ENCODE peak calls at places on chromosomes 2 and 18, in four cellular contexts. Q is neuronal stem cell, O is A549, X is esophagus squamous epithelium. U is an unnamed sample. For H3K4me1, the result is how much of the 10 kb centered on the place peaks cover.

GRCh38 chr2:76953733-76954347 is 568.3 kb downstream of the LRRTM4 start:
- DNase-seq in Q (peak), O (peak), X (no peak), U (peak)

GRCh38 chr2:80621661-80622060 is 317.1 kb upstream of the LRRTM1 start:
- DNase-seq in Q (no peak), O (no peak), X (no peak), U (no peak)

GRCh38 chr2:235669269-235669831 is 175.5 kb downstream of the AGAP1 start:
- DNase-seq in Q (peak), O (peak), X (no peak), U (peak)

GRCh38 chr2:217366996-217367395 is 507.1 kb upstream of the TNP1 start:
- DNase-seq in Q (no peak), O (peak), X (no peak), U (no peak)

GRCh38 chr2:64401501-64401880 is 52.5 kb upstream of the LGALSL start:
- DNase-seq in Q (no peak), O (no peak), X (no peak), U (no peak)

GRCh38 chr2:158973511-158973956 is 5.1 kb downstream of the TANC1 start:
- DNase-seq in Q (no peak), O (no peak), X (no peak), U (peak)

GRCh38 chr2:84858123-84858522 is 22.8 kb downstream of the TRABD2A start:
- DNase-seq in Q (no peak), O (no peak), X (no peak), U (no peak)

GRCh38 chr2:104521247-104521646 is 332.7 kb upstream of the POU3F3 start:
- DNase-seq in Q (peak), O (no peak), X (no peak), U (peak)

GRCh38 chr18:5196253-5197031 is 615 bp downstream of the AKAIN1 start:
- DNase-seq in Q (peak), O (no peak), X (no peak), U (no peak)

GRCh38 chr2:85605406-85606115 is 3.1 kb upstream of the TMEM150A start:
- DNase-seq in Q (no peak), O (no peak), X (no peak), U (peak)

GRCh38 chr2:157460384-157460837 is 16.5 kb upstream of the CYTIP start:
- DNase-seq in Q (peak), O (peak), X (no peak), U (no peak)

GRCh38 chr2:37652199-37652640 is 19.2 kb downstream of the CDC42EP3 start:
- DNase-seq in Q (no peak), O (peak), X (no peak), U (no peak)

GRCh38 chr2:237627463-237628321 is at the start of gene LRRFIP1:
- DNase-seq in Q (no peak), O (no peak), X (no peak), U (peak)

GRCh38 chr18:58398648-58399398 is 230.1 kb downstream of the ALPK2 start:
- DNase-seq in Q (no peak), O (no peak), X (no peak), U (no peak)

GRCh38 chr18:42296723-42297122 is 341.7 kb downstream of the PIK3C3 start:
- DNase-seq in Q (no peak), O (no peak), X (no peak), U (no peak)

GRCh38 chr2:237345891-237346640 is 67.9 kb downstream of the COL6A3 start:
- DNase-seq in Q (no peak), O (no peak), X (no peak), U (no peak)

GRCh38 chr2:16495812-16496211 is 169.8 kb downstream of the CYRIA start:
- DNase-seq in Q (no peak), O (no peak), X (no peak), U (no peak)

GRCh38 chr18:59996370-59996966 is 96.7 kb downstream of the PMAIP1 start:
- DNase-seq in Q (no peak), O (peak), X (no peak), U (no peak)

GRCh38 chr2:196233033-196233807 is 61.8 kb upstream of the STK17B start:
- DNase-seq in Q (no peak), O (peak), X (no peak), U (peak)

GRCh38 chr18:13028869-13029268 is 37.7 kb downstream of the CEP192 start:
- DNase-seq in Q (no peak), O (no peak), X (no peak), U (no peak)

GRCh38 chr2:199738723-199739412 is 112.1 kb downstream of the FTCDNL1 start:
- DNase-seq in Q (no peak), O (peak), X (no peak), U (no peak)

GRCh38 chr2:50051374-50051773 is 897.1 kb upstream of the FSHR start:
- DNase-seq in Q (no peak), O (no peak), X (no peak), U (no peak)

GRCh38 chr2:63865159-63865799 is 23.6 kb downstream of the UGP2 start:
- DNase-seq in Q (no peak), O (no peak), X (no peak), U (no peak)

GRCh38 chr18:57943723-57944122 is 100.3 kb upstream of the NEDD4L start:
- DNase-seq in Q (no peak), O (no peak), X (no peak), U (no peak)

GRCh38 chr2:73013941-73014340 is 57.6 kb downstream of the SFXN5 start:
- DNase-seq in Q (no peak), O (no peak), X (no peak), U (no peak)

GRCh38 chr2:28270456-28271146 is 122.1 kb upstream of the FOSL2 start:
- DNase-seq in Q (no peak), O (no peak), X (no peak), U (no peak)

GRCh38 chr2:28273751-28274150 is 118.9 kb upstream of the FOSL2 start:
- DNase-seq in Q (no peak), O (peak), X (no peak), U (no peak)

GRCh38 chr2:28269019-28269784 is 123.5 kb upstream of the FOSL2 start:
- DNase-seq in Q (no peak), O (peak), X (no peak), U (no peak)

GRCh38 chr2:28271231-28271913 is 121.3 kb upstream of the FOSL2 start:
- DNase-seq in Q (no peak), O (no peak), X (no peak), U (no peak)

GRCh38 chr2:28271914-28272240 is 120.8 kb upstream of the FOSL2 start:
- DNase-seq in Q (no peak), O (no peak), X (no peak), U (no peak)
- H3K4me1 ChIP-seq in Q (under half), O (half or more), X (under half), U (half or more)

GRCh38 chr18:8741524-8741923 is 36.2 kb downstream of the MTCL1 start:
- DNase-seq in Q (no peak), O (no peak), X (no peak), U (no peak)
- H3K4me1 ChIP-seq in Q (under half), O (under half), X (under half), U (under half)

DNA sequence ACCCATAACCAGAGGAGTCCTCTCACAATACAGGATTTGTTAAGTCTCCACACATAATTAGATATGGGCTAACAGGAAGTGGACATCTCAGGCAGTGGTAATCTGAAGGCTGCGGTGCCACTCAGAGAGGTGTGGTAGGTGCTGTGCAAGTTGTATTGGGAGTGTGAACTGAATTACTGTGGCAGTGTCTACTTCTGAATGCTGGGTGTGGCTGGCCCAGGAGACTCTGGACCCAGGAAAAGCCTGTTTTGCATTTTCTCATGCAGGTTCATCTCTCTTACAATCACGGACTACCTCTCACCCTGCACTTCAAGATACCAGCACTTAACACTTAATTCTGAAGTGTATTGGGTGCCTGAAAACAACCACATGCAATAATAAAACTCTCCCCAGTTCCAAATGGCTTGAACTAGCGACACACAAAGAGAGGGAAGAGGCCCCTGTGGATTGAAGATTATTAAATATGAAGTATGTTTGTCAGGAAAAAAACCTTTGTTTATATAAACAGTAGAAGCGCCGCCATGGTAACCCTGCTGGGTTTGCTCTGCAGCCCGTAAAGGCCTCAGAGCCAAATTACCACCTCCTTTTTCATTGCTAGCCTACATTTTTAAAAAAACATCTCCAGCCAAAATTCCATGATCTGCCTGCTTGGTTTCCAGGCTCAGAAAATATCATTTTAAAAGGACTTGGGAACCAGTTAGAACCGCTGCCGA is 77.5 kb downstream of the GFPT1 start:
- DNase-seq in Q (no peak), O (peak), X (no peak), U (no peak)
- H3K4me1 ChIP-seq in Q (under half), O (under half), X (under half), U (under half)

GRCh38 chr18:25225152-25225551 is 126.8 kb downstream of the ZNF521 start:
- DNase-seq in Q (no peak), O (no peak), X (no peak), U (no peak)

GRCh38 chr18:25228410-25228809 is 123.6 kb downstream of the ZNF521 start:
- DNase-seq in Q (no peak), O (no peak), X (no peak), U (no peak)

GRCh38 chr18:25222648-25223047 is 129.3 kb downstream of the ZNF521 start:
- DNase-seq in Q (no peak), O (no peak), X (no peak), U (no peak)

GRCh38 chr18:25223211-25223610 is 128.8 kb downstream of the ZNF521 start:
- DNase-seq in Q (no peak), O (no peak), X (no peak), U (peak)

GRCh38 chr18:25223899-25224607 is 127.9 kb downstream of the ZNF521 start:
- DNase-seq in Q (no peak), O (no peak), X (no peak), U (no peak)
- H3K4me1 ChIP-seq in Q (under half), O (under half), X (under half), U (under half)

GRCh38 chr2:75071766-75072165 is 113.3 kb downstream of the POLE4 start:
- DNase-seq in Q (no peak), O (no peak), X (no peak), U (no peak)
- H3K4me1 ChIP-seq in Q (under half), O (under half), X (under half), U (under half)

DNA sequence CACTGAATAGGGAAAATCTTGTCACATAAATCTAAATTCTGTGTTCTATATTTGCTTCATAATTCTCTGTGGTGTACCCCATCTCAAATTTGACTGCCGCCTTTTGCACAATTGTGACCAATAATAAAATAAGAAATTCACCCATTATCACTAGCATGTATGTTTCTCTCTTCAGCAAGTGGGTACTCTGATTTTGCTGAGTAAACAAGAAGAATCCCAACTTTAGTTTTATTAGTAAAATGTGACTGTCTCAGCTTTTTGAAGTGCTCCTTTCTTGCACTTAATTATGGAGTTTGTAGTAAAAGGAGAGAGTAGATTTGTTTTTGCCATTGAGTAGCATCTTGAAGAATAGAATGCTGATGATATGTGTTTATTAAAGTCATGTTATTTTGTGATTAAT is 16.1 kb downstream of the ITPRID2 start:
- DNase-seq in Q (no peak), O (no peak), X (no peak), U (no peak)
- H3K4me1 ChIP-seq in Q (under half), O (under half), X (under half), U (under half)

GRCh38 chr2:149464396-149464795 is 123.2 kb downstream of the MMADHC start:
- DNase-seq in Q (no peak), O (no peak), X (no peak), U (no peak)

GRCh38 chr2:149456285-149456684 is 125.9 kb downstream of the LYPD6 start:
- DNase-seq in Q (no peak), O (no peak), X (no peak), U (no peak)

GRCh38 chr2:149463328-149464002 is 124.1 kb downstream of the MMADHC start:
- DNase-seq in Q (no peak), O (no peak), X (no peak), U (no peak)

DNA sequence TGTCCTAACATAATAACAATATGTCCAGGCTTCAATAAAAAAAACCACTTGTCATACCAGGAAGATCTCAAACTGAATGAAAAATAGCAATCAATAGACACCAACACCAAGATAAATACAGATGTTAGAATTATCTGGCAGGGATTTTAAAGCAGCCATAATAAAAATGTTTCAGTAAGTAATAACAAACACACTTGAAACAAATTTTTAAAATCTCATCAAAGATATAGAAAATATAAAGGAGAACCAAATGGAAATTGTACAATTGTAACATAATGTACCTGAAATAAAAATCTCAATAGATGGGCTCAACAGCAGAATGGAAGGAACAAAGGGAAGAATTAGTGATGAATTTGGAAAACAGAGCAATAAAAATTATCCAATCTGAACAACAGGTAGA is 128.1 kb downstream of the LYPD6 start:
- DNase-seq in Q (no peak), O (no peak), X (no peak), U (no peak)
- H3K4me1 ChIP-seq in Q (under half), O (under half), X (under half), U (under half)

DNA sequence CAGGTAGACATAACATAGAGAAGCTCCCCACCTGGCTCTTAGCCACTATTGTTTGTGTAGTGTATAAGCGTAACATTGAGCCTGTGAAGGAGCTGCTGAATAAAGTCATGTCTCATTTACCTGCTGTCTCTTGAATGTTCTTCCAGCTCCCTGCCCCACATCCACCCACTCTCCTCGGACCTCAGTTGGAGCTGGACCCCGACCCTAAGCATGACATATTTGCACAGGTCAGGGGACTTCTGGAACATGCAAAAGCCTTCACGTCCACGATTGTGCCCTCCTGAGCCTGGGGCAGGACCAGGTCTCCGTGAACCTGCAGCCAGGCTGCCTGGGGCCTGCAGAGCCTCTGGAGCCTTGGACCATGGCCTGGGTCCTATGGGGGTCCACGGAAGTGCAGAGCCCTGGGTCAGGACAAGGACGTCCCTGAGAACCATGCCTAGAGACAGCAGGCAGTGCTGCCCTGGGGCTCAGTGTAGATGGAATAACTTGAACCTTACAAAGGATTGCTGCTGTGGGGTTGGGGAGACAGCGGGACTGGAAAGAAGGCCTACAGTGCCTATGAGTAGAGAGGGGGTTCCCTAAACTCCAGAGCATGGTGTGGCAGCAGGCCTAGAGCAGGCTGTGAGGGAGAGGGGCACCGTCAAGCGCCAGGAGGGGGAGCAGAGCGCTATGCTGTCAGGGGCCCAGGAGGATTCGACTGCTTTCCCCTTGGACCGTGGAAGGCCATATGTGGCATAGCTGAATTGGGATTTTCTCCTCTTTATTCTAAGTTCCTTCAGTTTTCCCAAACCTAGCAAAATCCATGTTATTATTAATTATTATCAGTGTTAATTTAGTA is 99.9 kb upstream of the ZNF236 start:
- DNase-seq in Q (no peak), O (no peak), X (no peak), U (no peak)
- H3K4me1 ChIP-seq in Q (under half), O (under half), X (under half), U (under half)

DNA sequence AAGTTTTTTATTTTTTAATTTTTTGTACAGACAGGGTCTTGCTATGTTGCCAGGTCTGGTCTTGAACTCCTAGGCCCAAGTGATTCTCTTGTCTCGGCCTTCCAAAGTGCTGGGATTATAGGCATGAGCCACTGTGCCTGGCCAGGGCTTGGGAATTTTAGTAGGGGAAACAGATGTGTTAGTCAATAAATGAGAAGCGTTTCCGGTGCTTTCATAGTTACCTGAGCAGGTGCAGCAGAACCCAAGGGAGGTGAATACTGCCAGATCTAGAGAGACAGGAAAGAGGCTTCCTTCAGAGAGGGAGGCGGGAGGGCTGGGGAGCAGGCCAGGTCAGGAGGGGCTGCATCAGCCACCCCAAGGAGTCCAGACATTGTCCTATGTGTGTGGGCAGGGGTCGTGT is 30.5 kb upstream of the IMPA2 start:
- DNase-seq in Q (no peak), O (no peak), X (no peak), U (no peak)
- H3K4me1 ChIP-seq in Q (under half), O (under half), X (under half), U (under half)